ENCODE peak calls at places on chromosomes 5 and 9, in four cellular contexts. O is SK-N-SH, S is HCT116, Y is Panc1. R is an unnamed sample.

GRCh38 chr9:33942471-33943083 is 106.1 kb downstream of the UBAP2 start:
- DNase-seq in O (no peak), S (no peak), Y (no peak), R (no peak)

GRCh38 chr9:130860458-130861316 is 25.6 kb downstream of the ABL1 start:
- DNase-seq in O (no peak), S (peak), Y (no peak), R (no peak)

GRCh38 chr5:172939045-172939444 is 20.2 kb upstream of the RPL26L1 start:
- DNase-seq in O (no peak), S (peak), Y (no peak), R (no peak)

GRCh38 chr5:66558562-66558961 is 37.6 kb upstream of the MAST4 start:
- DNase-seq in O (no peak), S (no peak), Y (no peak), R (no peak)

GRCh38 chr5:31463341-31463740 is 68.6 kb downstream of the DROSHA start:
- DNase-seq in O (no peak), S (no peak), Y (no peak), R (no peak)

GRCh38 chr5:1062761-1063568 is 48.9 kb downstream of the SLC12A7 start:
- DNase-seq in O (peak), S (no peak), Y (no peak), R (no peak)

GRCh38 chr9:95341262-95342011 is 23.9 kb upstream of the FANCC start:
- DNase-seq in O (no peak), S (no peak), Y (no peak), R (no peak)

GRCh38 chr9:113853333-113853732 is 22.8 kb upstream of the ZNF618 start:
- DNase-seq in O (no peak), S (no peak), Y (peak), R (no peak)

GRCh38 chr5:32123058-32123805 is 50.9 kb downstream of the GOLPH3 start:
- DNase-seq in O (no peak), S (no peak), Y (no peak), R (no peak)

GRCh38 chr5:85148701-85149100 is 764.0 kb upstream of the EDIL3 start:
- DNase-seq in O (no peak), S (no peak), Y (no peak), R (no peak)

GRCh38 chr5:39370555-39371366 is 6.5 kb upstream of the C9 start:
- DNase-seq in O (no peak), S (no peak), Y (no peak), R (no peak)
- TF ChIP-seq REST in O (no peak), S (no peak), Y (no peak), R (no peak)

DNA sequence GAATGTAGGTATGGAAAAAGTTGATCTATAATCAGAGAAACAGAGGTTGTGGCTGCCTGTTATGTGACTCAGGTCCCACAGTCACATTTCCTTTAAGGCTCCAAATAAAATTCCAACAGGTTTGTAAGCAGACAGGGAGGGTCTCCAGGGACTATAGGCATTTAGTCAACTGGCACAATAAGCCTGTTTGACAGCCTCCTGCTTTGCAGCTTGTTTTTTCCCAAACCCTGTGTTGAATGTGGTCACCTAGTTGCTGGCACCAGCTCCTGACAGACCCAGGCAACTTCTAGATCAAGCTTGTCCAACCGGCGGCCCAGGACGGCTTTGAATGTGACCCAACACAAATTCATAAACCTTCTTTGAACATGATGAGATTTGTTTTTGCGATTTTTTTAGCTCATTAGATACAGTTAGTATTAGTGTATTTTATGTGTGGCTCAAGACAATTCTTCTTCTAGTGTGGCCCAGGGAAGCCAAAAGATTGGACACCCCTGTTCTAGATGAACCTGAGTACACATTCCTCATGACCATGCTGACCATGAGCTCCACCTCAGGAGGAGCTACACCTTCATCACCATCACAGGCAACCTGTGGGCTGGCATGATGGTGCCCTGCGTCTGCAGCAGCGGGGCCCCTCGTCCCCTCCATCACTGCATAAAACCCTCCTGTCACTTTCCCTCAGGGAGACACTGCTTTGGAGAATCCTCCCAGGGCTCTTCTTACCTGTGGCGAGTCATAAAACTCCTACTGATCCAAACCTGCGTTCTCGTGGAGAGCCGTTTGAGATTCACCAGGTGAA is 15.7 kb upstream of the GRHPR start:
- DNase-seq in O (no peak), S (no peak), Y (no peak), R (no peak)
- H3K27ac ChIP-seq in O (no peak), S (no peak), Y (no peak), R (no peak)

GRCh38 chr5:151771259-151772028 is at the start of gene G3BP1:
- DNase-seq in O (peak), S (peak), Y (peak), R (peak)

GRCh38 chr5:151773979-151774378 is 2.2 kb downstream of the G3BP1 start:
- DNase-seq in O (no peak), S (no peak), Y (no peak), R (no peak)

GRCh38 chr5:151770383-151771258 is 1.1 kb upstream of the G3BP1 start:
- DNase-seq in O (peak), S (no peak), Y (no peak), R (no peak)

GRCh38 chr5:151772868-151773561 is 1.3 kb downstream of the G3BP1 start:
- DNase-seq in O (no peak), S (no peak), Y (no peak), R (no peak)

GRCh38 chr5:151772029-151772867 is 494 bp downstream of the G3BP1 start:
- DNase-seq in O (peak), S (no peak), Y (no peak), R (peak)
- TF ChIP-seq POLR2AphosphoS5 in O (no peak), S (no peak), Y (no peak), R (peak)

GRCh38 chr9:116359958-116360357 is 206.4 kb downstream of the PAPPA start:
- DNase-seq in O (no peak), S (no peak), Y (no peak), R (no peak)

GRCh38 chr9:116358251-116358650 is 204.7 kb downstream of the PAPPA start:
- DNase-seq in O (no peak), S (no peak), Y (no peak), R (no peak)

GRCh38 chr9:116350213-116350612 is 196.6 kb downstream of the PAPPA start:
- DNase-seq in O (no peak), S (no peak), Y (no peak), R (no peak)

GRCh38 chr9:116352958-116353357 is 199.4 kb downstream of the PAPPA start:
- DNase-seq in O (no peak), S (no peak), Y (no peak), R (no peak)

DNA sequence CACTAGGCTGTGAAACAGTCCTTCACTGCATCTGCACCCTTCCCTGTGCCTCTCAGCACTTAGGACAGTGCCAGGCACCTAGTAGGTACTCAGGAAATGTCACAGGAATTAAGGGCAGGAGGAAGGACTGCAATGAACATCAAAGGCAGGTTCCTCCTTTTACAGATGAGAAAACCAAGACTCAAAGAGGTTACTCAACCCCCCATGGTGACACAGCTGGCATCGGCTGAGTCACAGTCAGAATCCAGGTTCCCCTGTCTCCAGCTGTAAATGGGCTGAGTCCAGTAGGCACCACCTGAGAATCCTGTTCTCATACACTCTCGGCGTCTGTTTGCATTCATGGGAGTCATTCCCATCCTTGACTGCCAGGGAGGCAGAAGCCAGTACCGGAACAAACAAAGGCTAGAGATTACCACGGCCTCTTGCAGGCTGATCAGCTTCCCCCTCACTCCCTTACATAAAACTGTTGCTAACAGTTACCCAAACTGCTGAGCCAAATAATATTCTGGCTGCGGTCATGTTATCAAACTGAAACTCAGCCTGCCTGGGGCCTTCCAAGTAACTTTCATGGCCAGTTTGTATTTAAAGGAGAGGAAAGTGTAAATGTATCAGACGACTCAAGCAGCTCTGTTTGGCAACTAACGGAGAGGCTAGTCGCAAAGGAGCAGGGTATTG is 201.7 kb downstream of the PAPPA start:
- DNase-seq in O (no peak), S (no peak), Y (no peak), R (no peak)
- TF ChIP-seq REST in O (peak), S (peak), Y (no peak), R (peak)

GRCh38 chr9:19682416-19682815 is 106.4 kb downstream of the SLC24A2 start:
- DNase-seq in O (no peak), S (no peak), Y (no peak), R (no peak)

GRCh38 chr9:19675492-19675891 is 113.3 kb downstream of the SLC24A2 start:
- DNase-seq in O (no peak), S (no peak), Y (no peak), R (no peak)

GRCh38 chr9:19683715-19684114 is 105.1 kb downstream of the SLC24A2 start:
- DNase-seq in O (no peak), S (no peak), Y (no peak), R (no peak)

GRCh38 chr9:19677929-19678328 is 110.9 kb downstream of the SLC24A2 start:
- DNase-seq in O (no peak), S (no peak), Y (no peak), R (no peak)
- H3K27ac ChIP-seq in O (no peak), S (no peak), Y (no peak), R (no peak)

R was measured in HL-60.